ENCODE peak calls at places on chromosome 19, in ten cellular contexts. One of them, this sample, is unnamed.

GRCh38 chr19:347946-348861 is 3.6 kb upstream of the MIER2 start:
- DNase-seq in left ventricle myocardium inferior: no peak
- DNase-seq in esophagus squamous epithelium: no peak
- DNase-seq in PC-9: peak; percentile 69
- DNase-seq in colonic mucosa: no peak
- DNase-seq in endodermal cell: peak; percentile 73
- DNase-seq in mammary epithelial cell: no peak
- DNase-seq in pancreas: no peak
- DNase-seq in GM12865: no peak
- DNase-seq in right lobe of liver: no peak
- DNase-seq in this sample: peak; percentile 47

GRCh38 chr19:17602217-17602616 is 46.8 kb downstream of the COLGALT1 start:
- DNase-seq in pancreas: no peak
- DNase-seq in PC-9: no peak
- DNase-seq in left ventricle myocardium inferior: no peak
- DNase-seq in right lobe of liver: no peak
- DNase-seq in mammary epithelial cell: no peak
- DNase-seq in esophagus squamous epithelium: no peak
- DNase-seq in endodermal cell: no peak
- DNase-seq in colonic mucosa: no peak
- DNase-seq in GM12865: no peak
- DNase-seq in this sample: no peak

GRCh38 chr19:37452500-37453245 is 14.6 kb downstream of the ZNF569 start:
- DNase-seq in left ventricle myocardium inferior: no peak
- DNase-seq in esophagus squamous epithelium: no peak
- DNase-seq in pancreas: no peak
- DNase-seq in mammary epithelial cell: no peak
- DNase-seq in PC-9: no peak
- DNase-seq in GM12865: no peak
- DNase-seq in endodermal cell: no peak
- DNase-seq in right lobe of liver: no peak
- DNase-seq in colonic mucosa: no peak
- DNase-seq in this sample: no peak

GRCh38 chr19:46131485-46132143 is 7.1 kb upstream of the IGFL3 start:
- DNase-seq in GM12865: no peak
- DNase-seq in pancreas: no peak
- DNase-seq in PC-9: no peak
- DNase-seq in esophagus squamous epithelium: no peak
- DNase-seq in right lobe of liver: no peak
- DNase-seq in mammary epithelial cell: no peak
- DNase-seq in colonic mucosa: no peak
- DNase-seq in left ventricle myocardium inferior: no peak
- DNase-seq in endodermal cell: peak; percentile 60
- DNase-seq in this sample: no peak

GRCh38 chr19:49887037-49887652 is 9.5 kb downstream of the IL4I1 start:
- DNase-seq in esophagus squamous epithelium: no peak
- DNase-seq in pancreas: no peak
- DNase-seq in left ventricle myocardium inferior: no peak
- DNase-seq in right lobe of liver: no peak
- DNase-seq in endodermal cell: no peak
- DNase-seq in GM12865: no peak
- DNase-seq in PC-9: peak; percentile 21
- DNase-seq in mammary epithelial cell: no peak
- DNase-seq in colonic mucosa: no peak
- DNase-seq in this sample: no peak

GRCh38 chr19:44846455-44847143 is 502 bp downstream of the NECTIN2 start:
- DNase-seq in pancreas: peak; percentile 63
- DNase-seq in GM12865: no peak
- DNase-seq in colonic mucosa: peak; percentile 62
- DNase-seq in left ventricle myocardium inferior: no peak
- DNase-seq in esophagus squamous epithelium: no peak
- DNase-seq in mammary epithelial cell: peak; percentile 8
- DNase-seq in PC-9: no peak
- DNase-seq in right lobe of liver: no peak
- DNase-seq in endodermal cell: peak; percentile 96
- DNase-seq in this sample: peak; percentile 24

GRCh38 chr19:4715529-4716221 is 8.0 kb downstream of the DPP9 start:
- DNase-seq in GM12865: no peak
- DNase-seq in PC-9: no peak
- DNase-seq in left ventricle myocardium inferior: no peak
- DNase-seq in esophagus squamous epithelium: no peak
- DNase-seq in pancreas: peak; percentile 55
- DNase-seq in right lobe of liver: peak; percentile 79
- DNase-seq in endodermal cell: no peak
- DNase-seq in mammary epithelial cell: no peak
- DNase-seq in colonic mucosa: no peak
- DNase-seq in this sample: no peak

GRCh38 chr19:38617764-38618589 is at the start of gene MAP4K1:
- DNase-seq in left ventricle myocardium inferior: peak; percentile 37
- DNase-seq in GM12865: peak; percentile 96
- DNase-seq in endodermal cell: peak; percentile 69
- DNase-seq in colonic mucosa: peak; percentile 63
- DNase-seq in pancreas: peak; percentile 40
- DNase-seq in mammary epithelial cell: no peak
- DNase-seq in esophagus squamous epithelium: peak; percentile 54
- DNase-seq in PC-9: no peak
- DNase-seq in right lobe of liver: peak; percentile 54
- DNase-seq in this sample: no peak

GRCh38 chr19:5913739-5914357 is at the start of gene CAPS:
- DNase-seq in PC-9: peak; percentile 74
- DNase-seq in endodermal cell: no peak
- DNase-seq in GM12865: no peak
- DNase-seq in right lobe of liver: peak; percentile 61
- DNase-seq in pancreas: peak; percentile 75
- DNase-seq in colonic mucosa: peak; percentile 76
- DNase-seq in left ventricle myocardium inferior: peak; percentile 60
- DNase-seq in mammary epithelial cell: peak; percentile 72
- DNase-seq in esophagus squamous epithelium: no peak
- DNase-seq in this sample: peak; percentile 85

GRCh38 chr19:14505488-14506239 is 9.7 kb upstream of the GIPC1 start:
- DNase-seq in GM12865: peak; percentile 68
- DNase-seq in PC-9: peak; percentile 100
- DNase-seq in left ventricle myocardium inferior: no peak
- DNase-seq in endodermal cell: peak; percentile 95
- DNase-seq in mammary epithelial cell: peak; percentile 93
- DNase-seq in colonic mucosa: peak; percentile 83
- DNase-seq in esophagus squamous epithelium: no peak
- DNase-seq in pancreas: peak; percentile 58
- DNase-seq in right lobe of liver: peak; percentile 58
- DNase-seq in this sample: peak; percentile 86

GRCh38 chr19:18478545-18479311 is 40.8 kb upstream of the ISYNA1 start:
- DNase-seq in colonic mucosa: peak; percentile 67
- DNase-seq in esophagus squamous epithelium: peak; percentile 46
- DNase-seq in PC-9: peak; percentile 79
- DNase-seq in mammary epithelial cell: peak; percentile 74
- DNase-seq in pancreas: no peak
- DNase-seq in endodermal cell: no peak
- DNase-seq in left ventricle myocardium inferior: peak; percentile 82
- DNase-seq in right lobe of liver: peak; percentile 86
- DNase-seq in GM12865: peak; percentile 88
- DNase-seq in this sample: peak; percentile 27

GRCh38 chr19:18772620-18773587 is 18.2 kb downstream of the COMP start:
- DNase-seq in endodermal cell: no peak
- DNase-seq in colonic mucosa: no peak
- DNase-seq in GM12865: no peak
- DNase-seq in pancreas: peak; percentile 40
- DNase-seq in left ventricle myocardium inferior: no peak
- DNase-seq in PC-9: no peak
- DNase-seq in right lobe of liver: no peak
- DNase-seq in mammary epithelial cell: peak; percentile 79
- DNase-seq in esophagus squamous epithelium: no peak
- DNase-seq in this sample: no peak

GRCh38 chr19:33047422-33047821 is 17.3 kb downstream of the RHPN2 start:
- DNase-seq in right lobe of liver: no peak
- DNase-seq in colonic mucosa: peak; percentile 92
- DNase-seq in GM12865: no peak
- DNase-seq in esophagus squamous epithelium: no peak
- DNase-seq in mammary epithelial cell: peak; percentile 96
- DNase-seq in endodermal cell: peak; percentile 93
- DNase-seq in PC-9: peak; percentile 99
- DNase-seq in pancreas: peak; percentile 66
- DNase-seq in left ventricle myocardium inferior: no peak
- DNase-seq in this sample: peak; percentile 98

GRCh38 chr19:46426035-46426505 is 2.7 kb downstream of the PNMA8C start:
- DNase-seq in endodermal cell: no peak
- DNase-seq in right lobe of liver: no peak
- DNase-seq in left ventricle myocardium inferior: no peak
- DNase-seq in esophagus squamous epithelium: no peak
- DNase-seq in mammary epithelial cell: no peak
- DNase-seq in GM12865: no peak
- DNase-seq in colonic mucosa: no peak
- DNase-seq in PC-9: no peak
- DNase-seq in pancreas: no peak
- DNase-seq in this sample: peak; percentile 65

GRCh38 chr19:21134934-21135366 is 6.9 kb upstream of the ZNF431 start:
- DNase-seq in PC-9: no peak
- DNase-seq in right lobe of liver: no peak
- DNase-seq in esophagus squamous epithelium: no peak
- DNase-seq in pancreas: no peak
- DNase-seq in colonic mucosa: no peak
- DNase-seq in left ventricle myocardium inferior: no peak
- DNase-seq in mammary epithelial cell: no peak
- DNase-seq in GM12865: no peak
- DNase-seq in endodermal cell: no peak
- DNase-seq in this sample: no peak

GRCh38 chr19:16873603-16874002 is 15.2 kb upstream of the F2RL3 start:
- DNase-seq in colonic mucosa: no peak
- DNase-seq in PC-9: no peak
- DNase-seq in left ventricle myocardium inferior: no peak
- DNase-seq in esophagus squamous epithelium: no peak
- DNase-seq in endodermal cell: no peak
- DNase-seq in mammary epithelial cell: no peak
- DNase-seq in right lobe of liver: no peak
- DNase-seq in GM12865: no peak
- DNase-seq in pancreas: no peak
- DNase-seq in this sample: no peak

GRCh38 chr19:47663911-47664771 is 49.1 kb upstream of the EHD2 start:
- DNase-seq in colonic mucosa: peak; percentile 44
- DNase-seq in PC-9: peak; percentile 92
- DNase-seq in esophagus squamous epithelium: peak; percentile 10
- DNase-seq in pancreas: peak; percentile 36
- DNase-seq in left ventricle myocardium inferior: peak; percentile 66
- DNase-seq in mammary epithelial cell: peak; percentile 95
- DNase-seq in right lobe of liver: peak; percentile 56
- DNase-seq in endodermal cell: no peak
- DNase-seq in GM12865: no peak
- DNase-seq in this sample: peak; percentile 52

GRCh38 chr19:6739884-6740588 is 556 bp downstream of the TRIP10 start:
- DNase-seq in right lobe of liver: peak; percentile 66
- DNase-seq in PC-9: no peak
- DNase-seq in esophagus squamous epithelium: no peak
- DNase-seq in mammary epithelial cell: peak; percentile 23
- DNase-seq in left ventricle myocardium inferior: peak; percentile 57
- DNase-seq in colonic mucosa: no peak
- DNase-seq in pancreas: peak; percentile 51
- DNase-seq in endodermal cell: peak; percentile 80
- DNase-seq in GM12865: peak; percentile 63
- DNase-seq in this sample: peak; percentile 44

GRCh38 chr19:58563823-58564222 is 5.4 kb upstream of the UBE2M start:
- DNase-seq in GM12865: no peak
- DNase-seq in colonic mucosa: no peak
- DNase-seq in mammary epithelial cell: no peak
- DNase-seq in endodermal cell: peak; percentile 32
- DNase-seq in PC-9: no peak
- DNase-seq in left ventricle myocardium inferior: peak; percentile 8
- DNase-seq in right lobe of liver: no peak
- DNase-seq in pancreas: peak; percentile 11
- DNase-seq in esophagus squamous epithelium: no peak
- DNase-seq in this sample: no peak

DNA sequence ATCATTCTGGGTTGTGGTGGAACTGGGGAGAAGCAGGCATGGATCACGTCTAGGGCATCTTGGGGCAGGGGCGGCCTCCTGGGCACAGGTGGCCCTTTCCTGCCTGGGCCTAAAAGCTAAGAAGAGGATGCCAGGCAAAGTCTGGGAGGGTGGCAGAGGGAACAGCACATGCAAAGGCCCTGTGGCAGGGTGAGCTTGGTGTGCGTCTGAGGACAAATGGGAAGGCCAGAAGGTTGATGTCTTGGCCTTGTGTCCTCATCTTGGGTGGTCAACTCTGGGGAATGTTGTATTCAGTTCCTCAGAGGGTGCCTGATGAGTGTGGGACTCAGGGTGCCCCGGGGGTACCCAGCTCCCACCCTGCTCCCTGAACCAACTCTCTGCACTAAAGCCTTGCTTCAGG is 5.4 kb upstream of the PLK5 start:
- DNase-seq in colonic mucosa: no peak
- DNase-seq in pancreas: no peak
- DNase-seq in GM12865: no peak
- DNase-seq in endodermal cell: no peak
- DNase-seq in esophagus squamous epithelium: no peak
- DNase-seq in right lobe of liver: no peak
- DNase-seq in left ventricle myocardium inferior: no peak
- DNase-seq in mammary epithelial cell: no peak
- DNase-seq in PC-9: no peak
- DNase-seq in this sample: no peak
- TF ChIP-seq CTCF in colonic mucosa: no peak
- TF ChIP-seq CTCF in pancreas: no peak
- TF ChIP-seq CTCF in GM12865: no peak
- TF ChIP-seq CTCF in endodermal cell: no peak
- TF ChIP-seq CTCF in esophagus squamous epithelium: no peak
- TF ChIP-seq CTCF in right lobe of liver: no peak
- TF ChIP-seq CTCF in left ventricle myocardium inferior: no peak
- TF ChIP-seq CTCF in mammary epithelial cell: no peak
- TF ChIP-seq CTCF in PC-9: no peak
- TF ChIP-seq CTCF in this sample: no peak

GRCh38 chr19:15702590-15702930 is 25.3 kb upstream of the OR10H2 start:
- DNase-seq in left ventricle myocardium inferior: peak; percentile 79
- DNase-seq in GM12865: peak; percentile 34
- DNase-seq in PC-9: peak; percentile 97
- DNase-seq in esophagus squamous epithelium: peak; percentile 38
- DNase-seq in endodermal cell: no peak
- DNase-seq in right lobe of liver: peak; percentile 86
- DNase-seq in pancreas: peak; percentile 57
- DNase-seq in mammary epithelial cell: peak; percentile 60
- DNase-seq in colonic mucosa: peak; percentile 94
- DNase-seq in this sample: peak; percentile 73
- TF ChIP-seq CTCF in left ventricle myocardium inferior: no peak
- TF ChIP-seq CTCF in GM12865: no peak
- TF ChIP-seq CTCF in PC-9: peak; percentile 28
- TF ChIP-seq CTCF in esophagus squamous epithelium: no peak
- TF ChIP-seq CTCF in endodermal cell: no peak
- TF ChIP-seq CTCF in right lobe of liver: no peak
- TF ChIP-seq CTCF in pancreas: no peak
- TF ChIP-seq CTCF in mammary epithelial cell: no peak
- TF ChIP-seq CTCF in colonic mucosa: no peak
- TF ChIP-seq CTCF in this sample: no peak

GRCh38 chr19:29809795-29810503 is 1.8 kb upstream of the CCNE1 start:
- DNase-seq in GM12865: no peak
- DNase-seq in endodermal cell: no peak
- DNase-seq in left ventricle myocardium inferior: no peak
- DNase-seq in PC-9: no peak
- DNase-seq in colonic mucosa: no peak
- DNase-seq in pancreas: no peak
- DNase-seq in mammary epithelial cell: no peak
- DNase-seq in esophagus squamous epithelium: no peak
- DNase-seq in right lobe of liver: no peak
- DNase-seq in this sample: no peak
- TF ChIP-seq CTCF in GM12865: no peak
- TF ChIP-seq CTCF in endodermal cell: no peak
- TF ChIP-seq CTCF in left ventricle myocardium inferior: no peak
- TF ChIP-seq CTCF in PC-9: no peak
- TF ChIP-seq CTCF in colonic mucosa: no peak
- TF ChIP-seq CTCF in pancreas: no peak
- TF ChIP-seq CTCF in mammary epithelial cell: no peak
- TF ChIP-seq CTCF in esophagus squamous epithelium: no peak
- TF ChIP-seq CTCF in right lobe of liver: no peak
- TF ChIP-seq CTCF in this sample: no peak

GRCh38 chr19:41424335-41425173 is 2.6 kb downstream of the B3GNT8 start:
- DNase-seq in endodermal cell: no peak
- DNase-seq in right lobe of liver: no peak
- DNase-seq in pancreas: no peak
- DNase-seq in colonic mucosa: no peak
- DNase-seq in esophagus squamous epithelium: no peak
- DNase-seq in PC-9: no peak
- DNase-seq in mammary epithelial cell: no peak
- DNase-seq in GM12865: no peak
- DNase-seq in left ventricle myocardium inferior: no peak
- DNase-seq in this sample: no peak
- TF ChIP-seq CTCF in endodermal cell: no peak
- TF ChIP-seq CTCF in right lobe of liver: no peak
- TF ChIP-seq CTCF in pancreas: no peak
- TF ChIP-seq CTCF in colonic mucosa: no peak
- TF ChIP-seq CTCF in esophagus squamous epithelium: no peak
- TF ChIP-seq CTCF in PC-9: no peak
- TF ChIP-seq CTCF in mammary epithelial cell: no peak
- TF ChIP-seq CTCF in GM12865: no peak
- TF ChIP-seq CTCF in left ventricle myocardium inferior: no peak
- TF ChIP-seq CTCF in this sample: no peak